ENCODE peak calls at places on chromosomes 16 and 17, in eight cellular contexts. I is IMR-90; B is HFFc6; L is NCI-H345; K is cardiac fibroblast; C is T-helper 22 cell; R is activated CD8-positive, alpha-beta memory T cell treated with anti-CD3 and anti-CD28 coated beads for 1 hour; V is chondrocyte. O is an unnamed sample.

GRCh38 chr17:42979511-42980273 is at the start of gene PTGES3L:
- DNase-seq in V (no peak), K (peak), L (peak), R (no peak), B (peak), C (peak), I (peak), O (no peak)

GRCh38 chr17:82497483-82498405 is 21.8 kb upstream of the FOXK2 start:
- DNase-seq in I (peak), R (peak), C (peak), K (peak), B (peak), L (peak), V (no peak), O (no peak)

GRCh38 chr17:30524847-30525246 is 47.6 kb downstream of the GOSR1 start:
- DNase-seq in R (no peak), V (no peak), C (no peak), K (peak), L (no peak), I (peak), B (peak), O (no peak)

GRCh38 chr17:77580956-77581355 is 377.5 kb upstream of the TNRC6C start:
- DNase-seq in B (no peak), V (peak), L (no peak), I (no peak), R (no peak), C (no peak), K (no peak), O (no peak)

GRCh38 chr17:66634193-66634592 is 200.7 kb upstream of the CACNG5 start:
- DNase-seq in K (no peak), R (no peak), B (no peak), I (no peak), V (no peak), L (no peak), C (no peak), O (no peak)

GRCh38 chr17:7880076-7880868 is 8.3 kb upstream of the CHD3 start:
- DNase-seq in B (no peak), V (no peak), L (no peak), R (no peak), K (no peak), I (no peak), C (no peak), O (no peak)

GRCh38 chr16:63921737-63922136 is 1200.1 kb downstream of the CDH11 start:
- DNase-seq in B (no peak), V (no peak), K (no peak), R (no peak), I (no peak), C (no peak), L (no peak), O (no peak)

GRCh38 chr17:36850794-36851193 is 86.5 kb upstream of the LHX1 start:
- DNase-seq in V (no peak), I (peak), K (peak), L (no peak), R (no peak), B (peak), C (no peak), O (no peak)

GRCh38 chr16:46728804-46729203 is 19.3 kb downstream of the MYLK3 start:
- DNase-seq in V (no peak), R (no peak), B (no peak), K (no peak), I (no peak), C (no peak), L (no peak), O (no peak)

GRCh38 chr17:64781013-64781392 is 118.9 kb upstream of the SMURF2 start:
- DNase-seq in R (no peak), K (no peak), I (no peak), L (no peak), B (no peak), C (no peak), V (no peak), O (no peak)

GRCh38 chr17:68613739-68614298 is 12.7 kb upstream of the FAM20A start:
- DNase-seq in I (no peak), B (no peak), K (peak), V (no peak), R (no peak), C (no peak), L (peak), O (peak)

GRCh38 chr16:74199066-74199841 is 97.4 kb upstream of the PSMD7 start:
- DNase-seq in K (no peak), I (peak), C (no peak), B (no peak), V (no peak), R (no peak), L (no peak), O (no peak)

GRCh38 chr16:80158766-80159165 is 382.0 kb upstream of the DYNLRB2 start:
- DNase-seq in I (peak), V (no peak), B (peak), R (no peak), K (no peak), L (no peak), C (no peak), O (no peak)

GRCh38 chr17:81109957-81110356 is 55.4 kb upstream of the PVALEF start:
- DNase-seq in B (no peak), I (no peak), K (no peak), C (no peak), R (no peak), L (no peak), V (no peak), O (no peak)

GRCh38 chr16:73725147-73725546 is 571.5 kb upstream of the PSMD7 start:
- DNase-seq in I (no peak), B (no peak), C (no peak), R (no peak), L (no peak), K (no peak), V (no peak), O (no peak)

GRCh38 chr16:19522369-19523159 is 666 bp upstream of the GDE1 start:
- DNase-seq in V (no peak), K (no peak), B (no peak), C (no peak), L (peak), I (no peak), R (no peak), O (no peak)

GRCh38 chr16:57669476-57670162 is 1.5 kb downstream of the ADGRG3 start:
- DNase-seq in V (no peak), B (no peak), K (no peak), C (no peak), I (no peak), R (no peak), L (no peak), O (no peak)

GRCh38 chr16:78647491-78647890 is 548.0 kb downstream of the WWOX start:
- DNase-seq in R (no peak), K (no peak), I (no peak), C (no peak), L (no peak), V (no peak), B (no peak), O (no peak)

GRCh38 chr16:56608876-56609462 is 585 bp downstream of the MT2A start:
- DNase-seq in B (no peak), I (no peak), C (no peak), V (no peak), R (no peak), K (peak), L (no peak), O (no peak)

GRCh38 chr17:50211249-50212120 is 10.1 kb upstream of the COL1A1 start:
- DNase-seq in B (peak), R (no peak), C (no peak), K (peak), V (no peak), L (no peak), I (no peak), O (no peak)

GRCh38 chr16:64172191-64172590 is 949.7 kb downstream of the CDH11 start:
- DNase-seq in L (no peak), R (no peak), I (no peak), B (no peak), V (no peak), C (no peak), K (no peak), O (no peak)

GRCh38 chr17:17445296-17445924 is 31.4 kb upstream of the MED9 start:
- DNase-seq in L (no peak), V (no peak), I (no peak), R (no peak), K (no peak), C (no peak), B (no peak), O (no peak)

GRCh38 chr16:188674-189073 is 8.4 kb downstream of the HBQ1 start:
- DNase-seq in C (no peak), L (no peak), I (no peak), B (no peak), R (no peak), V (no peak), K (no peak), O (no peak)

GRCh38 chr17:4477286-4477791 is 21.3 kb upstream of the SPNS2 start:
- DNase-seq in K (no peak), I (no peak), V (no peak), B (no peak), R (no peak), L (no peak), C (no peak), O (no peak)

GRCh38 chr17:1040216-1040600 is 43.3 kb downstream of the TIMM22 start:
- DNase-seq in I (no peak), K (no peak), C (no peak), B (no peak), L (no peak), V (peak), R (no peak), O (no peak)

GRCh38 chr17:9432867-9433495 is 142.6 kb downstream of the STX8 start:
- DNase-seq in C (no peak), K (no peak), V (no peak), R (no peak), L (no peak), I (peak), B (peak), O (no peak)

GRCh38 chr16:82852388-82852998 is 225.7 kb downstream of the CDH13 start:
- DNase-seq in C (no peak), K (peak), V (no peak), R (no peak), L (no peak), B (no peak), I (no peak), O (no peak)

GRCh38 chr16:9322735-9323134 is 231.3 kb downstream of the HAPSTR1 start:
- DNase-seq in B (no peak), V (no peak), L (no peak), C (no peak), K (no peak), R (no peak), I (no peak), O (no peak)

O was measured in SK-N-MC.